ENCODE peak calls at places on chromosomes 3 and 15, in ten cellular contexts. R is K562, P is A549, Z is SK-N-SH, M is WTC11, Y is NB4, C is HCT116, O is H1, W is GM12878, X is HepG2. S is an unnamed sample.

GRCh38 chr3:114005406-114005987 is 50.8 kb downstream of the CCDC191 start:
- DNase-seq in W (peak), X (no peak), Z (no peak), C (no peak), Y (no peak), O (no peak), P (no peak), R (no peak), M (no peak), S (no peak)

GRCh38 chr15:78675206-78675605 is 34.2 kb upstream of the CHRNB4 start:
- DNase-seq in C (no peak), Z (no peak), X (no peak), Y (no peak), R (no peak), W (no peak), P (no peak), O (no peak), M (no peak), S (no peak)

GRCh38 chr15:68442041-68442440 is 10.1 kb upstream of the ITGA11 start:
- DNase-seq in Z (no peak), C (no peak), P (no peak), M (no peak), W (no peak), Y (no peak), O (peak), R (no peak), X (no peak), S (no peak)

GRCh38 chr3:193971268-193971751 is 164.6 kb upstream of the HES1 start:
- DNase-seq in O (no peak), M (no peak), P (peak), Z (no peak), C (no peak), W (peak), X (no peak), Y (no peak), R (no peak), S (no peak)

GRCh38 chr15:49323207-49323606 is 99.8 kb upstream of the FGF7 start:
- DNase-seq in R (no peak), P (no peak), C (no peak), X (no peak), Y (no peak), M (no peak), W (no peak), O (no peak), Z (no peak), S (no peak)

GRCh38 chr3:21542656-21543379 is 208.2 kb downstream of the ZNF385D start:
- DNase-seq in M (no peak), P (no peak), C (no peak), Z (no peak), X (no peak), O (no peak), W (no peak), Y (peak), R (peak), S (no peak)

GRCh38 chr3:117358717-117359314 is 649.2 kb downstream of the TUSC7 start:
- DNase-seq in W (no peak), O (no peak), X (no peak), R (no peak), C (no peak), M (peak), P (no peak), Z (no peak), Y (no peak), S (no peak)

GRCh38 chr3:179504371-179504770 is 53.1 kb upstream of the GNB4 start:
- DNase-seq in P (no peak), M (no peak), W (no peak), Z (no peak), O (no peak), X (no peak), R (no peak), Y (no peak), C (no peak), S (no peak)

GRCh38 chr3:71189480-71189879 is 394.0 kb downstream of the FOXP1 start:
- DNase-seq in R (peak), M (no peak), P (no peak), Y (no peak), O (no peak), Z (no peak), X (no peak), W (no peak), C (no peak), S (no peak)

GRCh38 chr3:42229942-42230688 is 35.9 kb downstream of the CCK start:
- DNase-seq in P (peak), R (peak), Z (peak), Y (peak), C (peak), O (no peak), X (peak), W (no peak), M (no peak), S (peak)

GRCh38 chr15:100198442-100198841 is 143.3 kb downstream of the ADAMTS17 start:
- DNase-seq in M (no peak), P (no peak), C (no peak), X (no peak), W (no peak), Y (no peak), Z (peak), O (no peak), R (no peak), S (no peak)

GRCh38 chr15:40928975-40929729 is at the start of gene DLL4:
- DNase-seq in M (peak), R (peak), Y (peak), O (peak), Z (peak), P (peak), X (peak), C (peak), W (no peak), S (peak)

GRCh38 chr3:126683069-126683468 is 21.0 kb upstream of the CHCHD6 start:
- DNase-seq in Y (no peak), P (no peak), W (no peak), C (no peak), R (no peak), Z (no peak), X (no peak), M (no peak), O (no peak), S (no peak)

GRCh38 chr15:74568594-74568993 is 27.6 kb downstream of the ARID3B start:
- DNase-seq in X (no peak), Y (no peak), C (no peak), M (no peak), W (no peak), O (no peak), P (no peak), R (no peak), Z (no peak), S (no peak)

GRCh38 chr15:47244361-47244760 is 472.9 kb upstream of the SEMA6D start:
- DNase-seq in Y (no peak), R (no peak), M (no peak), W (no peak), Z (no peak), C (no peak), O (no peak), P (no peak), X (no peak), S (no peak)

GRCh38 chr3:177213806-177214528 is 16.7 kb upstream of the TBL1XR1 start:
- DNase-seq in P (no peak), W (no peak), R (no peak), M (no peak), Y (no peak), X (no peak), C (no peak), Z (no peak), O (no peak), S (no peak)

GRCh38 chr3:149247025-149247710 is 25.5 kb upstream of the CP start:
- DNase-seq in Z (no peak), W (no peak), P (peak), Y (peak), O (no peak), M (no peak), R (no peak), C (no peak), X (no peak), S (peak)

GRCh38 chr15:25775317-25775912 is 87.7 kb downstream of the ATP10A start:
- DNase-seq in Y (peak), Z (no peak), M (no peak), X (peak), W (peak), R (no peak), P (peak), O (peak), C (no peak), S (no peak)

GRCh38 chr3:196643201-196643749 is 3.8 kb downstream of the NRROS start:
- DNase-seq in Z (no peak), X (no peak), P (no peak), Y (peak), R (no peak), O (no peak), M (no peak), W (peak), C (no peak), S (no peak)

GRCh38 chr15:41512078-41512394 is 1.6 kb downstream of the LTK start:
- DNase-seq in O (peak), P (no peak), W (no peak), Y (no peak), R (no peak), Z (no peak), C (no peak), X (no peak), M (no peak), S (no peak)

GRCh38 chr3:32310336-32310735 is 71.9 kb downstream of the CMTM8 start:
- DNase-seq in R (no peak), W (no peak), Z (no peak), Y (no peak), X (no peak), P (no peak), C (no peak), M (no peak), O (no peak), S (no peak)

GRCh38 chr15:42130246-42130986 is 26.0 kb downstream of the PLA2G4F start:
- DNase-seq in C (no peak), P (no peak), O (no peak), W (no peak), X (no peak), Y (no peak), M (no peak), R (no peak), Z (no peak), S (no peak)

GRCh38 chr3:100525753-100526612 is 33.6 kb downstream of the TMEM45A start:
- DNase-seq in R (no peak), O (no peak), C (peak), M (no peak), Y (no peak), W (no peak), X (no peak), P (peak), Z (peak), S (no peak)
- TF ChIP-seq MAX in R (no peak), O (no peak), C (no peak), M (no peak), Y (no peak), W (no peak), X (no peak), P (no peak), Z (no peak), S (no peak)

DNA sequence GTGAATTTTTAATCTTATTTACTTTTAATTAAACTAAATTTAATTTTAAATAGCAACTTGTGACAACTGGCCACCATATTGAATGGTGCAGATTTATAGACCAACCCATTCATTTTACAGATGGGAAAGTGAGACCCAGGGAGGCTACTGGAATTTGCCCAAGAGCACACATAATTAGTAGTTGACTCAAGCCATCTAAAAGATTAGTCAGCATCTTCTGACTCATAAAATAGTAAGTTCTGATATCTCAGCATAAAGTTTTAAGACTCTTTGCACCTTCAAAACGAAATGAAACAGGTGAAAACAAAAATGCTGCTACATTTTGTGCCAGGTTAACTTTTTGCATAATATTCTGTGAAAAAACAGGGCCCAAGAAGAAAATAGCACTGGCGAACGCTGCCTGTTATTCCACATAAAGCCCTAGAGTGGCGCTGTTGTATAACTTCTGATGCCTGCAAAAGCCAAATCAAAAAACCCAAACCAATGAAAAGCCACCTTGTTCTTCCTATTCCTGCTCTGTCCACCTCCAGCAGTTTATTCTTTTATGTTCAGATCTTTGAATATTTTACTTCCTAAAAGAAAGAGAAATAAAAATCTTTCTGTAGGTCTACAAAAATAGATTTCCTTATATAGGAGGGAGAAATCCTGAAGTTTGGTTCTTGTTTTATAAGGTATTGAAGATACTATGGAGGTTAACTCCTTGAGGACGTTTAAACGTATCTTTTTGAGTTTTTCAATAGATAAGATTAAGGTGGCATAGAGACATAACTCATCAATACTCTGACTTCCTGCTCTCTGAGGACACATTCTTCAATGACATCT is 62.8 kb downstream of the OTOL1 start:
- DNase-seq in C (peak), Y (peak), W (no peak), M (peak), O (no peak), X (peak), P (peak), R (peak), Z (no peak), S (peak)
- TF ChIP-seq MAX in C (no peak), Y (no peak), W (no peak), M (no peak), O (no peak), X (no peak), P (no peak), R (no peak), Z (no peak), S (no peak)

DNA sequence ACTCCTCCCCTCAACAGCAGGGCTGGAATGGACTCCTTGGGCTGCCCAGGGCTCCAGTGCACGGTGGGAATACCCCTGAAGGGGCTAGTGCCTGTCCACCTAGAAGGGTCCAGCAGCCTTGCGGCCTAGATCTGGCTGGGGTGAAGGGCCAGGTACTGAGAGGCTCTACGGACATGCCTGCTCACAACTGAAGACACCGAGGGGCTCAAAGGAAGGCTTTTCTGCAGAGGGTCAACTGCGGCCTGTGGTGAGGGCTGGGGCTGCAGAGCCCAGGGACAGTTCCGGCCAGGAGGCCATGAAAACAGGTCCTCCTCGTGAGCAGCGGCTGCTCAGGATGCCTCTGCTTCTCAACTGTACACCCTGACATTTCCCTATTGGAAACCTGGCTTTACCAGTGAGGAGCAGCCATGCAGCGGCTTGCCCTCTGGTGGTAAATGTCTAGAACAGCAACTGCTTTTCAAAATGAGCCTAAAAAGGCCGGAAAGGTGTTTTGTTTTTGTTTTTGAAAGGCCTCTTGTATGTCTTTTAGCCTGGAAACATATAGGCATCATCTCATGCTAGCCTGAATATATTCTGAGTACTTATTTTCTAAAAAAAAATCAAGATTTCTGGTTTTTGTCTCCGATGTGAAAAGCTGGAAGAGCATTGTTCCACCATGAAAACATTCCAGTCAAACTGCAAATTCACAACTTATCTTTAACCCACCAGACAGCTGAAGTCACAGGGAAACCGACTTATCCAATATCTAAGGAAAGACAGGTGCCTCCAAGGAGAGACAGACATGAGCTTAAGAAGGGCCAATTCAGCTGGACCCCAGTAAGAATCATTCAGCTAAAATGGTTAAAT is 163.4 kb downstream of the KLF13 start:
- DNase-seq in O (peak), M (no peak), Y (peak), P (peak), W (no peak), X (peak), C (peak), R (peak), Z (peak), S (peak)
- TF ChIP-seq MAX in O (no peak), M (no peak), Y (no peak), P (peak), W (no peak), X (no peak), C (no peak), R (no peak), Z (no peak), S (no peak)

DNA sequence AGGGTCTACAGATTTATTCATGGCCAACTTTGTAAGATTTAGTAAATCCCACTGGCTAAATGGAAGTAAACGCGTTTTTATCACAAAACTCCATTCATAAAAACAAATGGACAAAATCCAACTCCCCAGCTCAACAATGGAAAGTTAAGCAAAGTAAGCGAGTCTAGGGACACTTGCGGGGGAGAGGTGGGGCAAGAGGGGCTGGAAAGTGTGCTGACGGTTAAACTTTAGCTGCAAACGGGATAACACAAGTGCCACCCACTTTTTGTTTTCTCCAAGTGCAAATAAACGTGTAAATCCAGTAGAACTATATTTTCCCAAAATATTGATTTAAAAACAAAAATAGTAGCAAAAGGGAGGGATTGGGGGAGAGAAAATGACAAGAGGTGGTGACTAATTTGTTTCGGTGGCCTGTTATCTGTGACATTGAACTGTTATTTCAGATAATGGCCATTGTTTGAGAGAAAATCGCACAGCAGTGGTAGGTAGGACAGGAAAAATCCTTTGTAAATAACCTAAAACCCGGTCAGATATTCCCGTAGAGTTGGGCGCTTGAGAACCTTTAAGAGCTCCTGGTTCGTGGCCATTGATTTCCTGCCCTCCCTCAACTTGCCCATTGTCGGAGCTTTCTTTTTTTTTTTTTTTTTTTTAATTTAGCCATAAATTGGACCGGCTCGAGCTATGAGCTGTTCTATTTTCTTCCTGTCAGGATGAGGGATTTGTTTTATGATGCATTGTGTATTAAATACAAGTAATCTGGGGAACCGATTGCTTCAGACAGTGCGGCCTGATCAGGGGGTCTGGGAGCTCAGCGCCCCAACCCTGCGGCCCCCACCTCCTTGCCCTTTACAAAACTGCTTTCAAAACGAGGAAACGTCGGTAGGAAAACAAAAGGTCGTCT is 514.8 kb downstream of the MECOM start:
- DNase-seq in Y (no peak), Z (peak), P (no peak), W (no peak), C (no peak), O (no peak), R (peak), X (no peak), M (no peak), S (peak)
- TF ChIP-seq MAX in Y (no peak), Z (no peak), P (no peak), W (no peak), C (no peak), O (no peak), R (no peak), X (no peak), M (no peak), S (no peak)

S was measured in endothelial cell of umbilical vein.